ENCODE peak calls at places on chromosomes 2 and 18, in seven cellular contexts. One of them, this sample, is unnamed.

GRCh38 chr2:203052539-203052938 is 37.9 kb downstream of the NBEAL1 start:
- DNase-seq in left ventricle myocardium inferior: no peak
- DNase-seq in heart right ventricle: no peak
- DNase-seq in fibroblast of pulmonary artery: no peak
- DNase-seq in lower lobe of right lung: no peak
- DNase-seq in A549: no peak
- DNase-seq in cardiac fibroblast: no peak
- DNase-seq in this sample: no peak

GRCh38 chr2:128289439-128289838 is 29.2 kb downstream of the HS6ST1 start:
- DNase-seq in left ventricle myocardium inferior: peak
- DNase-seq in heart right ventricle: no peak
- DNase-seq in fibroblast of pulmonary artery: no peak
- DNase-seq in lower lobe of right lung: no peak
- DNase-seq in A549: no peak
- DNase-seq in cardiac fibroblast: no peak
- DNase-seq in this sample: no peak

GRCh38 chr2:225494100-225494459 is 94.6 kb downstream of the NYAP2 start:
- DNase-seq in left ventricle myocardium inferior: no peak
- DNase-seq in heart right ventricle: no peak
- DNase-seq in fibroblast of pulmonary artery: no peak
- DNase-seq in lower lobe of right lung: no peak
- DNase-seq in A549: no peak
- DNase-seq in cardiac fibroblast: no peak
- DNase-seq in this sample: no peak

GRCh38 chr2:128196026-128196822 is 105.2 kb downstream of the UGGT1 start:
- DNase-seq in left ventricle myocardium inferior: no peak
- DNase-seq in heart right ventricle: no peak
- DNase-seq in fibroblast of pulmonary artery: peak
- DNase-seq in lower lobe of right lung: no peak
- DNase-seq in A549: no peak
- DNase-seq in cardiac fibroblast: peak
- DNase-seq in this sample: no peak

GRCh38 chr2:29522951-29523669 is 398.3 kb downstream of the ALK start:
- DNase-seq in left ventricle myocardium inferior: no peak
- DNase-seq in heart right ventricle: no peak
- DNase-seq in fibroblast of pulmonary artery: peak
- DNase-seq in lower lobe of right lung: no peak
- DNase-seq in A549: peak
- DNase-seq in cardiac fibroblast: peak
- DNase-seq in this sample: no peak

GRCh38 chr2:47174731-47175361 is 19.7 kb upstream of the STPG4 start:
- DNase-seq in left ventricle myocardium inferior: no peak
- DNase-seq in heart right ventricle: peak
- DNase-seq in fibroblast of pulmonary artery: peak
- DNase-seq in lower lobe of right lung: peak
- DNase-seq in A549: peak
- DNase-seq in cardiac fibroblast: peak
- DNase-seq in this sample: peak

GRCh38 chr2:20781656-20782265 is 41.1 kb downstream of the LDAH start:
- DNase-seq in left ventricle myocardium inferior: no peak
- DNase-seq in heart right ventricle: no peak
- DNase-seq in fibroblast of pulmonary artery: peak
- DNase-seq in lower lobe of right lung: no peak
- DNase-seq in A549: peak
- DNase-seq in cardiac fibroblast: peak
- DNase-seq in this sample: no peak

GRCh38 chr2:106061971-106062370 is 132.1 kb downstream of the UXS1 start:
- DNase-seq in left ventricle myocardium inferior: no peak
- DNase-seq in heart right ventricle: no peak
- DNase-seq in fibroblast of pulmonary artery: no peak
- DNase-seq in lower lobe of right lung: no peak
- DNase-seq in A549: no peak
- DNase-seq in cardiac fibroblast: no peak
- DNase-seq in this sample: no peak

GRCh38 chr2:207315131-207315530 is 149.4 kb upstream of the KLF7 start:
- DNase-seq in left ventricle myocardium inferior: no peak
- DNase-seq in heart right ventricle: no peak
- DNase-seq in fibroblast of pulmonary artery: peak
- DNase-seq in lower lobe of right lung: no peak
- DNase-seq in A549: no peak
- DNase-seq in cardiac fibroblast: no peak
- DNase-seq in this sample: no peak

GRCh38 chr2:155517362-155517761 is 815.2 kb downstream of the NR4A2 start:
- DNase-seq in left ventricle myocardium inferior: no peak
- DNase-seq in heart right ventricle: no peak
- DNase-seq in fibroblast of pulmonary artery: no peak
- DNase-seq in lower lobe of right lung: no peak
- DNase-seq in A549: no peak
- DNase-seq in cardiac fibroblast: no peak
- DNase-seq in this sample: no peak

GRCh38 chr2:128187032-128187654 is 96.1 kb downstream of the UGGT1 start:
- DNase-seq in left ventricle myocardium inferior: no peak
- DNase-seq in heart right ventricle: no peak
- DNase-seq in fibroblast of pulmonary artery: peak
- DNase-seq in lower lobe of right lung: no peak
- DNase-seq in A549: no peak
- DNase-seq in cardiac fibroblast: peak
- DNase-seq in this sample: no peak

GRCh38 chr2:170039401-170040172 is 138.4 kb upstream of the MYO3B start:
- DNase-seq in left ventricle myocardium inferior: no peak
- DNase-seq in heart right ventricle: no peak
- DNase-seq in fibroblast of pulmonary artery: no peak
- DNase-seq in lower lobe of right lung: no peak
- DNase-seq in A549: no peak
- DNase-seq in cardiac fibroblast: no peak
- DNase-seq in this sample: no peak

DNA sequence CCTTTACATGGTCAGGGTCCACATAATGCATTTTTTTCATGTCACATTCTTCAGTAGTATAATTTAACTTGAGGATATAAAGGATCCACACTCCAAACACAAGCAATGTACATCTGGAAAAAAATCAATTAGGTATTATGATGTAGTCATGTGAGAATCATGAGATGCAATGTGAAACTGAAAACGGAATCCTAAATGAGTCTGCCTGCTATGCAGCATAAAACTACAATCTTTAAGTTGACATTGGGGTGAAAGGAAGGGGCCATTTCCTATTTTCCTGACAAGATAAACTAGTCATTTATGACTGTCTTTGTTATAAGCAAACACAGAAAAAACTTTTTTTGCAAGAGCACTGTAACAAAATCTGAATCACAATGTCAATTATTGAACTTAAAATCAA is 27.6 kb downstream of the ST3GAL5 start:
- DNase-seq in left ventricle myocardium inferior: no peak
- DNase-seq in heart right ventricle: no peak
- DNase-seq in fibroblast of pulmonary artery: no peak
- DNase-seq in lower lobe of right lung: no peak
- DNase-seq in A549: no peak
- DNase-seq in cardiac fibroblast: no peak
- DNase-seq in this sample: no peak
- H3K4me3 ChIP-seq in left ventricle myocardium inferior: no peak
- H3K4me3 ChIP-seq in heart right ventricle: no peak
- H3K4me3 ChIP-seq in fibroblast of pulmonary artery: no peak
- H3K4me3 ChIP-seq in lower lobe of right lung: no peak
- H3K4me3 ChIP-seq in A549: no peak
- H3K4me3 ChIP-seq in cardiac fibroblast: no peak
- H3K4me3 ChIP-seq in this sample: no peak

DNA sequence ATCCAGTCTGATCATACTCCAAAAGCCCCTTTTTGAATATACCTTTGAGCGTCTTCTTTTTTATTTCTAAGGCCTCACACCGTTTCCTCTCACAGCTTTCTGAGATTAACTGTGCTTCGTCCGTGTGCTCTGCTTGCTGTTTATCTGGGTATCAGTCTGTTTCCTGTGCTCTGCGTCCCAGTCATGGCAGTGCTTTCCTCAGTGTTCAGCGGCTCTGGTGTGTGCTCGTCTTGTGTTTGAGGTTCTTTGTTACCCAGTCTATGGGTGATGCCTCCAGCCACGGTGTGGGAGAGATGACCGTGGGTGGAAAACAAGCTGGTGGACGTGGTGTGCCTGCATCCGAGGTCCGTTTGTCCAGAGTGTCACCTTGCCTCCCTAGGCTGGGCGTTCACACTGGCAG is 33.6 kb upstream of the BIN1 start:
- DNase-seq in left ventricle myocardium inferior: no peak
- DNase-seq in heart right ventricle: no peak
- DNase-seq in fibroblast of pulmonary artery: no peak
- DNase-seq in lower lobe of right lung: no peak
- DNase-seq in A549: no peak
- DNase-seq in cardiac fibroblast: no peak
- DNase-seq in this sample: no peak
- H3K4me3 ChIP-seq in left ventricle myocardium inferior: no peak
- H3K4me3 ChIP-seq in heart right ventricle: no peak
- H3K4me3 ChIP-seq in fibroblast of pulmonary artery: no peak
- H3K4me3 ChIP-seq in lower lobe of right lung: no peak
- H3K4me3 ChIP-seq in A549: no peak
- H3K4me3 ChIP-seq in cardiac fibroblast: no peak
- H3K4me3 ChIP-seq in this sample: no peak

GRCh38 chr2:150125708-150126107 is 361.8 kb downstream of the RND3 start:
- DNase-seq in left ventricle myocardium inferior: no peak
- DNase-seq in heart right ventricle: no peak
- DNase-seq in fibroblast of pulmonary artery: peak
- DNase-seq in lower lobe of right lung: no peak
- DNase-seq in A549: peak
- DNase-seq in cardiac fibroblast: peak
- DNase-seq in this sample: no peak

GRCh38 chr2:150127995-150128394 is 359.5 kb downstream of the RND3 start:
- DNase-seq in left ventricle myocardium inferior: no peak
- DNase-seq in heart right ventricle: no peak
- DNase-seq in fibroblast of pulmonary artery: peak
- DNase-seq in lower lobe of right lung: no peak
- DNase-seq in A549: no peak
- DNase-seq in cardiac fibroblast: peak
- DNase-seq in this sample: no peak

GRCh38 chr2:150126143-150126725 is 361.2 kb downstream of the RND3 start:
- DNase-seq in left ventricle myocardium inferior: no peak
- DNase-seq in heart right ventricle: no peak
- DNase-seq in fibroblast of pulmonary artery: no peak
- DNase-seq in lower lobe of right lung: no peak
- DNase-seq in A549: no peak
- DNase-seq in cardiac fibroblast: no peak
- DNase-seq in this sample: no peak

GRCh38 chr2:150127271-150127990 is 360.0 kb downstream of the RND3 start:
- DNase-seq in left ventricle myocardium inferior: no peak
- DNase-seq in heart right ventricle: no peak
- DNase-seq in fibroblast of pulmonary artery: no peak
- DNase-seq in lower lobe of right lung: no peak
- DNase-seq in A549: no peak
- DNase-seq in cardiac fibroblast: no peak
- DNase-seq in this sample: no peak

DNA sequence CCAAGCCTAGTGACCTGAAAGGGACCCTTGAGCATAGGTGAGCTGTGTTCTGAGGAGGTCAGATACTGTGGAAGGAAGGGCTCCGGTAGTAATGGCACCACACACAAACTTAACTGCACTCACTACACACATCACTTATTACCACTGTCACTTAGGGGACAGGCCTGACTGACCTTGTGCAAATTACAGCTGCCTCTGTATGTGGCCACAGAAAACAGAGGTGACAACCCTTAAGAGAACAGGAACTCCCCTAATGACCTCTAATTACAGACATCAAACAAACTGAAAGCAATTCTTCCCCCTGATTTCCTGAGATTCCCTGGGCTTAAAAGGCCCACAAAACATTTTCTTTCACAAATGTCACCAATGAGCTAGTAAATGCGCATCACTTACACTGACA is 360.6 kb downstream of the RND3 start:
- DNase-seq in left ventricle myocardium inferior: no peak
- DNase-seq in heart right ventricle: no peak
- DNase-seq in fibroblast of pulmonary artery: no peak
- DNase-seq in lower lobe of right lung: no peak
- DNase-seq in A549: no peak
- DNase-seq in cardiac fibroblast: no peak
- DNase-seq in this sample: no peak
- H3K4me3 ChIP-seq in left ventricle myocardium inferior: no peak
- H3K4me3 ChIP-seq in heart right ventricle: no peak
- H3K4me3 ChIP-seq in fibroblast of pulmonary artery: no peak
- H3K4me3 ChIP-seq in lower lobe of right lung: no peak
- H3K4me3 ChIP-seq in A549: no peak
- H3K4me3 ChIP-seq in cardiac fibroblast: no peak
- H3K4me3 ChIP-seq in this sample: no peak

DNA sequence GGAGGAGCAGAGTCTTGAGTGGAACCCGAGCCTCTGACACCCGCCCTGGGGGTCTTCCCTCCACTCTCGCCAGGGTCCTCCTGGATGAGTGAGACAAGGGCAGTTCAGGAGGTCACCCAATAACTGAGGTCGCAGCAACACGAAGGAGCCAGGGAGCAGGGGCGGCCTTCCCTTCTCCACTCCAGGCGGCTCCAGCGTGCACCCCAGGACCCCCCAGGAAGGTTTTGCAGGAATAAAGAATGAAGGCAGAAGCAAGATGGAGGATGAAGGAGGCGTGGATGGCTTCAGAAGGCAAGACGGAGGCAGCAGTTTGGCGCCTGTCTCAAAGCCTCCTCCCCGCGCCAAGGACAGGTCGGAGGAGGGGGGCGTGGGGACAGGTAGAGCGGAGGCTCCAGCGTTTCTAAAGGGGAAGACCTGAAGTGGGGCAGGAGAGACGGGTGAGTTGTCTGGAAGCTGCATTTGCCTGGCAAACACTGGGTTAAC is 579 bp upstream of the ITM2C start:
- DNase-seq in left ventricle myocardium inferior: no peak
- DNase-seq in heart right ventricle: no peak
- DNase-seq in fibroblast of pulmonary artery: no peak
- DNase-seq in lower lobe of right lung: no peak
- DNase-seq in A549: no peak
- DNase-seq in cardiac fibroblast: no peak
- DNase-seq in this sample: no peak
- H3K4me3 ChIP-seq in left ventricle myocardium inferior: peak
- H3K4me3 ChIP-seq in heart right ventricle: peak
- H3K4me3 ChIP-seq in fibroblast of pulmonary artery: peak
- H3K4me3 ChIP-seq in lower lobe of right lung: peak
- H3K4me3 ChIP-seq in A549: peak
- H3K4me3 ChIP-seq in cardiac fibroblast: peak
- H3K4me3 ChIP-seq in this sample: peak

GRCh38 chr18:24142376-24142775 is 3.5 kb downstream of the CABYR start:
- DNase-seq in left ventricle myocardium inferior: no peak
- DNase-seq in heart right ventricle: no peak
- DNase-seq in fibroblast of pulmonary artery: no peak
- DNase-seq in lower lobe of right lung: no peak
- DNase-seq in A549: no peak
- DNase-seq in cardiac fibroblast: no peak
- DNase-seq in this sample: no peak

GRCh38 chr18:24136967-24137373 is 1.9 kb upstream of the CABYR start:
- DNase-seq in left ventricle myocardium inferior: no peak
- DNase-seq in heart right ventricle: no peak
- DNase-seq in fibroblast of pulmonary artery: no peak
- DNase-seq in lower lobe of right lung: no peak
- DNase-seq in A549: no peak
- DNase-seq in cardiac fibroblast: no peak
- DNase-seq in this sample: no peak

GRCh38 chr18:24140697-24141096 is 1.8 kb downstream of the CABYR start:
- DNase-seq in left ventricle myocardium inferior: no peak
- DNase-seq in heart right ventricle: no peak
- DNase-seq in fibroblast of pulmonary artery: no peak
- DNase-seq in lower lobe of right lung: no peak
- DNase-seq in A549: no peak
- DNase-seq in cardiac fibroblast: no peak
- DNase-seq in this sample: no peak

GRCh38 chr18:24138281-24138883 is 480 bp upstream of the CABYR start:
- DNase-seq in left ventricle myocardium inferior: no peak
- DNase-seq in heart right ventricle: no peak
- DNase-seq in fibroblast of pulmonary artery: peak
- DNase-seq in lower lobe of right lung: no peak
- DNase-seq in A549: no peak
- DNase-seq in cardiac fibroblast: no peak
- DNase-seq in this sample: no peak

GRCh38 chr18:24138884-24139616 is at the start of gene CABYR:
- DNase-seq in left ventricle myocardium inferior: peak
- DNase-seq in heart right ventricle: peak
- DNase-seq in fibroblast of pulmonary artery: peak
- DNase-seq in lower lobe of right lung: peak
- DNase-seq in A549: peak
- DNase-seq in cardiac fibroblast: peak
- DNase-seq in this sample: peak
- H3K4me3 ChIP-seq in left ventricle myocardium inferior: peak
- H3K4me3 ChIP-seq in heart right ventricle: peak
- H3K4me3 ChIP-seq in fibroblast of pulmonary artery: peak
- H3K4me3 ChIP-seq in lower lobe of right lung: peak
- H3K4me3 ChIP-seq in A549: peak
- H3K4me3 ChIP-seq in cardiac fibroblast: peak
- H3K4me3 ChIP-seq in this sample: peak

This sample was measured in tibial artery.